ENCODE peak calls at places on chromosomes 11 and 22, in five cellular contexts. Y is K562, A is HepG2, H is GM12878, Z is SK-N-SH. O is an unnamed sample.

GRCh38 chr11:85182437-85183109 is 444.6 kb downstream of the DLG2 start:
- DNase-seq in Y (peak; percentile 8), A (peak; percentile 21), H (no peak), Z (peak; percentile 24), O (peak; percentile 35)

GRCh38 chr22:17785185-17786184 is 11.2 kb upstream of the BID start:
- DNase-seq in Y (peak; percentile 85), A (peak; percentile 72), H (no peak), Z (no peak), O (no peak)

GRCh38 chr22:32926600-32926999 is 125.1 kb downstream of the TIMP3 start:
- DNase-seq in Y (peak; percentile 19), A (peak; percentile 44), H (no peak), Z (no peak), O (peak; percentile 34)

GRCh38 chr11:118046051-118046963 is 30.6 kb upstream of the TMPRSS4 start:
- DNase-seq in Y (no peak), A (no peak), H (peak; percentile 44), Z (no peak), O (no peak)

GRCh38 chr11:124633355-124633754 is 10.7 kb downstream of the TBRG1 start:
- DNase-seq in Y (peak; percentile 32), A (no peak), H (no peak), Z (peak; percentile 22), O (peak; percentile 17)

GRCh38 chr22:41857160-41857859 is 24.4 kb downstream of the SREBF2 start:
- DNase-seq in Y (peak; percentile 63), A (peak; percentile 38), H (peak; percentile 46), Z (peak; percentile 46), O (peak; percentile 72)

GRCh38 chr11:12725047-12725862 is 51.0 kb downstream of the TEAD1 start:
- DNase-seq in Y (no peak), A (no peak), H (no peak), Z (no peak), O (no peak)

GRCh38 chr11:14101388-14101787 is 138.9 kb downstream of the SPON1 start:
- DNase-seq in Y (no peak), A (no peak), H (no peak), Z (no peak), O (no peak)

GRCh38 chr22:42747701-42748513 is 27.2 kb upstream of the A4GALT start:
- DNase-seq in Y (no peak), A (peak; percentile 74), H (no peak), Z (no peak), O (peak; percentile 76)

GRCh38 chr11:121763526-121763925 is 310.8 kb upstream of the SORL1-AS1 start:
- DNase-seq in Y (no peak), A (no peak), H (peak; percentile 19), Z (no peak), O (no peak)

GRCh38 chr11:118622376-118623290 is 15.2 kb downstream of the PHLDB1 start:
- DNase-seq in Y (no peak), A (no peak), H (no peak), Z (peak; percentile 67), O (peak; percentile 69)

GRCh38 chr11:4092031-4092430 is 2.6 kb upstream of the RRM1 start:
- DNase-seq in Y (peak; percentile 18), A (no peak), H (no peak), Z (no peak), O (no peak)

GRCh38 chr22:22593964-22594656 is 35.0 kb upstream of the PRAME start:
- DNase-seq in Y (peak; percentile 99), A (peak; percentile 27), H (no peak), Z (peak; percentile 73), O (peak; percentile 53)

GRCh38 chr11:63805844-63806415 is 7.3 kb upstream of the SPINDOC start:
- DNase-seq in Y (no peak), A (no peak), H (no peak), Z (no peak), O (no peak)

GRCh38 chr22:50483977-50484853 is 2.4 kb upstream of the MIOX start:
- DNase-seq in Y (no peak), A (no peak), H (no peak), Z (no peak), O (no peak)

GRCh38 chr22:43848366-43849171 is 13.7 kb downstream of the SULT4A1 start:
- DNase-seq in Y (no peak), A (no peak), H (no peak), Z (peak; percentile 56), O (peak; percentile 52)

GRCh38 chr11:28231475-28231874 is 123.3 kb downstream of the METTL15 start:
- DNase-seq in Y (no peak), A (no peak), H (no peak), Z (no peak), O (peak; percentile 90)

GRCh38 chr22:26438006-26438405 is 8.9 kb downstream of the ASPHD2 start:
- DNase-seq in Y (no peak), A (no peak), H (no peak), Z (no peak), O (no peak)

GRCh38 chr11:134785660-134786284 is 373.7 kb upstream of the B3GAT1 start:
- DNase-seq in Y (no peak), A (no peak), H (no peak), Z (no peak), O (no peak)
- TF ChIP-seq MXI1 in Y (no peak), A (no peak), H (no peak), Z (no peak), O (no peak)

GRCh38 chr11:130816941-130817607 is 99.2 kb downstream of the SNX19 start:
- DNase-seq in Y (no peak), A (no peak), H (no peak), Z (no peak), O (no peak)
- TF ChIP-seq MXI1 in Y (no peak), A (no peak), H (no peak), Z (no peak), O (no peak)

GRCh38 chr11:16606784-16607674 is 131.4 kb upstream of the C11orf58 start:
- DNase-seq in Y (peak; percentile 50), A (no peak), H (no peak), Z (peak; percentile 77), O (peak; percentile 41)
- TF ChIP-seq MXI1 in Y (no peak), A (no peak), H (no peak), Z (no peak), O (no peak)

DNA sequence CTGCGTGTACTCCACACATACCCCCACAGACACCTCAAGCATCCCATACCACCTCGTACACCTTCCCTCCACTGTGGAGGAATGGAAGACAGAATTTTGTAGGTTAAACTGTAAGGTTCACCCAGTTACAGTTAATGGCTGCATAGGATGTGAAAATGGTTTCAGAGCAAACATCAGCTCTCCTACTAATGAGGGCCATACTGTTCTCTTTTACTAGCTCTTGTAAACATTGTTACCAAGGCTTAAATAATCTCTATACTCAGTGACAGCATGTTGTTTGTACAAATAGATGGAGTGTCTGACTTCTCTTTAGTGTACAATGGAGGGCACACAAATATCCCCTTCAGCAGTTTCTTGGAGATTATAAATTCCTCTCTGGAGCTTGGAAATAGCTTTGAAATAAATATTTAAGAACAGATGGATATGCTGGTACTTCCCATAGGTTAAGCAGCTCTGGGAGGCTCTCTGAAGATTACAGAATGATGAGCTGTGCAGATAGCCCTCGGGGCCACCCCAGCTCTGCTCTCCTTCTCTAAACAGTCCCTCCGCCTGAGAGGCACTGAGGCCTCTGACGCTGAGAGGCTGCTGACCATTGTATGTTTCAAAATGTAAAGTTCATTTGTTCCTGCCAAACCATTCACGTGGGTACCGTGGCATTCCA is 25.7 kb downstream of the TTC12 start:
- DNase-seq in Y (no peak), A (no peak), H (no peak), Z (no peak), O (peak; percentile 41)
- TF ChIP-seq MXI1 in Y (no peak), A (no peak), H (no peak), Z (no peak), O (no peak)

GRCh38 chr22:38681784-38682335 is at the start of gene TOMM22:
- DNase-seq in Y (peak; percentile 81), A (peak; percentile 75), H (peak; percentile 53), Z (peak; percentile 91), O (peak; percentile 83)
- TF ChIP-seq MXI1 in Y (peak; percentile 30), A (peak; percentile 86), H (peak; percentile 88), Z (peak; percentile 64), O (peak; percentile 90)

GRCh38 chr22:47043835-47044721 is 281.6 kb downstream of the TBC1D22A start:
- DNase-seq in Y (no peak), A (no peak), H (no peak), Z (no peak), O (peak; percentile 54)
- TF ChIP-seq MXI1 in Y (no peak), A (no peak), H (no peak), Z (no peak), O (no peak)